ENCODE peak calls at places on chromosomes 13 and 19, in seven cellular contexts. M is lower lobe of right lung, W is left cardiac atrium, T is cardiac fibroblast, D is activated T-cell treated with anti-CD3 and anti-CD28 coated beads for 24 hours, C is B cell, O is GOT3. H is an unnamed sample.
A peak's percentile ranks its signal among the peaks of the same experiment; 100 is the strongest.

GRCh38 chr13:80235131-80235530 is 105.8 kb downstream of the SPRY2 start:
- DNase-seq in M (no peak), W (no peak), T (no peak), D (no peak), C (no peak), O (no peak), H (no peak)

GRCh38 chr13:65497265-65497664 is 1732.9 kb downstream of the PCDH9 start:
- DNase-seq in M (no peak), W (no peak), T (no peak), D (no peak), C (no peak), O (no peak), H (no peak)

GRCh38 chr13:63696055-63696454 is 2280.4 kb upstream of the PCDH20 start:
- DNase-seq in M (no peak), W (no peak), T (peak; percentile 16), D (no peak), C (no peak), O (no peak), H (no peak)

GRCh38 chr13:38564751-38565150 is 122.1 kb upstream of the FREM2 start:
- DNase-seq in M (no peak), W (no peak), T (no peak), D (no peak), C (no peak), O (no peak), H (no peak)

GRCh38 chr13:21749410-21749809 is 78.5 kb downstream of the FGF9 start:
- DNase-seq in M (no peak), W (no peak), T (no peak), D (no peak), C (no peak), O (no peak), H (no peak)

GRCh38 chr19:51020988-51021651 is 1.6 kb upstream of the KLK10 start:
- DNase-seq in M (no peak), W (no peak), T (peak; percentile 74), D (no peak), C (no peak), O (no peak), H (no peak)

GRCh38 chr13:72953391-72953960 is 105.3 kb upstream of the KLF5 start:
- DNase-seq in M (peak; percentile 76), W (no peak), T (no peak), D (no peak), C (no peak), O (no peak), H (no peak)

GRCh38 chr13:46565808-46566750 is 13.1 kb downstream of the LRCH1 start:
- DNase-seq in M (no peak), W (no peak), T (no peak), D (no peak), C (no peak), O (no peak), H (no peak)

GRCh38 chr19:41530761-41531301 is 45.1 kb upstream of the CEACAM21 start:
- DNase-seq in M (no peak), W (no peak), T (peak; percentile 47), D (no peak), C (no peak), O (no peak), H (no peak)

GRCh38 chr13:98575009-98575866 is 1.7 kb downstream of the STK24 start:
- DNase-seq in M (no peak), W (no peak), T (peak; percentile 26), D (no peak), C (no peak), O (no peak), H (no peak)

H was measured in cerebellar nuclear complex.